ENCODE peak calls at places on chromosome 13, in five cellular contexts. One of them, this sample, is unnamed.

GRCh38 chr13:62207388-62207787 is 791.7 kb upstream of the PCDH20 start:
- DNase-seq in DND-41: no peak
- DNase-seq in K562: no peak
- DNase-seq in PC-3: no peak
- DNase-seq in astrocyte: no peak
- DNase-seq in this sample: no peak

GRCh38 chr13:78680611-78681010 is 21.7 kb upstream of the OBI1 start:
- DNase-seq in DND-41: no peak
- DNase-seq in K562: no peak
- DNase-seq in PC-3: peak; percentile 7
- DNase-seq in astrocyte: no peak
- DNase-seq in this sample: no peak

GRCh38 chr13:41588899-41589298 is 131.5 kb downstream of the RGCC start:
- DNase-seq in DND-41: no peak
- DNase-seq in K562: peak; percentile 65
- DNase-seq in PC-3: peak; percentile 86
- DNase-seq in astrocyte: peak; percentile 95
- DNase-seq in this sample: peak; percentile 94

GRCh38 chr13:42807866-42808265 is 26.5 kb downstream of the FAM216B start:
- DNase-seq in DND-41: no peak
- DNase-seq in K562: no peak
- DNase-seq in PC-3: peak; percentile 78
- DNase-seq in astrocyte: peak; percentile 25
- DNase-seq in this sample: peak; percentile 82

GRCh38 chr13:84121456-84121855 is 239.2 kb upstream of the SLITRK1 start:
- DNase-seq in DND-41: no peak
- DNase-seq in K562: no peak
- DNase-seq in PC-3: no peak
- DNase-seq in astrocyte: peak; percentile 4
- DNase-seq in this sample: no peak

GRCh38 chr13:63288576-63288975 is 1872.9 kb upstream of the PCDH20 start:
- DNase-seq in DND-41: no peak
- DNase-seq in K562: no peak
- DNase-seq in PC-3: no peak
- DNase-seq in astrocyte: peak; percentile 44
- DNase-seq in this sample: no peak

GRCh38 chr13:31072041-31072440 is 89.7 kb downstream of the HSPH1 start:
- DNase-seq in DND-41: no peak
- DNase-seq in K562: no peak
- DNase-seq in PC-3: no peak
- DNase-seq in astrocyte: peak; percentile 27
- DNase-seq in this sample: peak; percentile 60

GRCh38 chr13:111909971-111910671 is 156.8 kb upstream of the SOX1 start:
- DNase-seq in DND-41: no peak
- DNase-seq in K562: no peak
- DNase-seq in PC-3: no peak
- DNase-seq in astrocyte: no peak
- DNase-seq in this sample: no peak

GRCh38 chr13:101393140-101393539 is 23.2 kb downstream of the NALCN start:
- DNase-seq in DND-41: no peak
- DNase-seq in K562: no peak
- DNase-seq in PC-3: no peak
- DNase-seq in astrocyte: no peak
- DNase-seq in this sample: no peak

GRCh38 chr13:25847635-25848616 is 203.9 kb downstream of the SHISA2 start:
- DNase-seq in DND-41: peak; percentile 39
- DNase-seq in K562: no peak
- DNase-seq in PC-3: no peak
- DNase-seq in astrocyte: no peak
- DNase-seq in this sample: no peak

GRCh38 chr13:41458187-41458938 is 1.0 kb downstream of the RGCC start:
- DNase-seq in DND-41: no peak
- DNase-seq in K562: peak; percentile 70
- DNase-seq in PC-3: peak; percentile 15
- DNase-seq in astrocyte: peak; percentile 14
- DNase-seq in this sample: peak; percentile 75

GRCh38 chr13:101382701-101383100 is 33.6 kb downstream of the NALCN start:
- DNase-seq in DND-41: no peak
- DNase-seq in K562: no peak
- DNase-seq in PC-3: no peak
- DNase-seq in astrocyte: no peak
- DNase-seq in this sample: no peak

GRCh38 chr13:43730642-43731041 is 56.1 kb downstream of the ENOX1 start:
- DNase-seq in DND-41: no peak
- DNase-seq in K562: no peak
- DNase-seq in PC-3: no peak
- DNase-seq in astrocyte: no peak
- DNase-seq in this sample: peak; percentile 66

GRCh38 chr13:97429681-97430081 is 4.3 kb upstream of the RAP2A start:
- DNase-seq in DND-41: no peak
- DNase-seq in K562: no peak
- DNase-seq in PC-3: no peak
- DNase-seq in astrocyte: peak; percentile 52
- DNase-seq in this sample: peak; percentile 88

GRCh38 chr13:65656740-65657329 is 1573.3 kb downstream of the PCDH9 start:
- DNase-seq in DND-41: no peak
- DNase-seq in K562: no peak
- DNase-seq in PC-3: peak; percentile 37
- DNase-seq in astrocyte: peak; percentile 3
- DNase-seq in this sample: peak; percentile 6

GRCh38 chr13:26010487-26011207 is 41.2 kb downstream of the SHISA2 start:
- DNase-seq in DND-41: no peak
- DNase-seq in K562: no peak
- DNase-seq in PC-3: no peak
- DNase-seq in astrocyte: no peak
- DNase-seq in this sample: no peak

GRCh38 chr13:112688560-112689497 is 1.0 kb upstream of the ATP11A start:
- DNase-seq in DND-41: peak; percentile 45
- DNase-seq in K562: peak; percentile 47
- DNase-seq in PC-3: no peak
- DNase-seq in astrocyte: no peak
- DNase-seq in this sample: peak; percentile 46

GRCh38 chr13:36029171-36029570 is 102.0 kb downstream of the DCLK1 start:
- DNase-seq in DND-41: no peak
- DNase-seq in K562: no peak
- DNase-seq in PC-3: peak; percentile 68
- DNase-seq in astrocyte: peak; percentile 73
- DNase-seq in this sample: peak; percentile 14

GRCh38 chr13:114121496-114122466 is 10.6 kb downstream of the RASA3 start:
- DNase-seq in DND-41: no peak
- DNase-seq in K562: no peak
- DNase-seq in PC-3: no peak
- DNase-seq in astrocyte: no peak
- DNase-seq in this sample: no peak

GRCh38 chr13:50257646-50258045 is 242.4 kb downstream of the KCNRG start:
- DNase-seq in DND-41: peak; percentile 16
- DNase-seq in K562: no peak
- DNase-seq in PC-3: no peak
- DNase-seq in astrocyte: no peak
- DNase-seq in this sample: no peak

GRCh38 chr13:110915874-110916670 is 1.2 kb upstream of the ANKRD10 start:
- DNase-seq in DND-41: no peak
- DNase-seq in K562: no peak
- DNase-seq in PC-3: peak; percentile 31
- DNase-seq in astrocyte: peak; percentile 76
- DNase-seq in this sample: peak; percentile 90

GRCh38 chr13:35514166-35514565 is 37.7 kb upstream of the MAB21L1 start:
- DNase-seq in DND-41: no peak
- DNase-seq in K562: no peak
- DNase-seq in PC-3: no peak
- DNase-seq in astrocyte: no peak
- DNase-seq in this sample: no peak

GRCh38 chr13:20353973-20354372 is 121.9 kb upstream of the GJB6 start:
- DNase-seq in DND-41: no peak
- DNase-seq in K562: no peak
- DNase-seq in PC-3: peak; percentile 74
- DNase-seq in astrocyte: peak; percentile 62
- DNase-seq in this sample: peak; percentile 81

GRCh38 chr13:48066310-48066989 is 28.5 kb downstream of the MED4 start:
- DNase-seq in DND-41: peak; percentile 71
- DNase-seq in K562: peak; percentile 26
- DNase-seq in PC-3: no peak
- DNase-seq in astrocyte: peak; percentile 12
- DNase-seq in this sample: peak; percentile 10

GRCh38 chr13:80695841-80696240 is 354.9 kb upstream of the SPRY2 start:
- DNase-seq in DND-41: no peak
- DNase-seq in K562: no peak
- DNase-seq in PC-3: no peak
- DNase-seq in astrocyte: no peak
- DNase-seq in this sample: no peak

GRCh38 chr13:28579334-28579733 is 79.6 kb upstream of the POMP start:
- DNase-seq in DND-41: no peak
- DNase-seq in K562: no peak
- DNase-seq in PC-3: no peak
- DNase-seq in astrocyte: no peak
- DNase-seq in this sample: no peak

GRCh38 chr13:34967851-34968562 is 25.9 kb downstream of the NBEA start:
- DNase-seq in DND-41: no peak
- DNase-seq in K562: no peak
- DNase-seq in PC-3: peak; percentile 51
- DNase-seq in astrocyte: peak; percentile 67
- DNase-seq in this sample: no peak

GRCh38 chr13:28320884-28321574 is 173.9 kb downstream of the FLT1 start:
- DNase-seq in DND-41: no peak
- DNase-seq in K562: no peak
- DNase-seq in PC-3: peak; percentile 19
- DNase-seq in astrocyte: no peak
- DNase-seq in this sample: no peak

DNA sequence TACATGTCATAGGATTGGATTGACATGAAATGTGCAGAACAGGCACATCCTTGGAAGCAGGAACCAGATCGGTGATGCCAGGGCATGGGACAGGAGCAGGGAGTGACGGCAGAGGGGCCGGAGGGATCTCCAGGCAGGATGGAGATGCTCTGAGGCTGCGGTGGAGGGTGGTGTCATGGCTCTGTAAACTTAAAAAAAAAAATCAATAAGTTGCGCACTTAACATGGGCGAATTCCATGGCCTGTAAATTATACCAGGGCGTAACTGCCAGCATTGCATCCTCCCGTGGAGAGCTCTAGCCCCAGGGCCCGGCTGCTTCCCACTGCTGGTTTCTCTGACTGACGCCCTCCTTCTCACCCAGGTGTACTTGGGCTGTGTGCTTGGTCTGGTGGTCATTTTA is 8.7 kb downstream of the ATP12A start:
- DNase-seq in DND-41: no peak
- DNase-seq in K562: no peak
- DNase-seq in PC-3: no peak
- DNase-seq in astrocyte: no peak
- DNase-seq in this sample: no peak
- H2AFZ ChIP-seq in DND-41: no peak overlapping the region
- H2AFZ ChIP-seq in K562: no peak overlapping the region
- H2AFZ ChIP-seq in PC-3: no peak overlapping the region
- H2AFZ ChIP-seq in astrocyte: no peak overlapping the region
- H2AFZ ChIP-seq in this sample: no peak overlapping the region

GRCh38 chr13:45310341-45311138 is 30.4 kb downstream of the TPT1 start:
- DNase-seq in DND-41: no peak
- DNase-seq in K562: no peak
- DNase-seq in PC-3: no peak
- DNase-seq in astrocyte: no peak
- DNase-seq in this sample: no peak
- H2AFZ ChIP-seq in DND-41: no peak overlapping the region
- H2AFZ ChIP-seq in K562: peak overlapping the region; percentile 28
- H2AFZ ChIP-seq in PC-3: peak overlapping the region; percentile 89
- H2AFZ ChIP-seq in astrocyte: peak overlapping the region; percentile 3
- H2AFZ ChIP-seq in this sample: no peak overlapping the region

GRCh38 chr13:52846567-52847321 is 1.7 kb downstream of the PCDH8 start:
- DNase-seq in DND-41: no peak
- DNase-seq in K562: no peak
- DNase-seq in PC-3: no peak
- DNase-seq in astrocyte: peak; percentile 10
- DNase-seq in this sample: peak; percentile 55
- H2AFZ ChIP-seq in DND-41: no peak overlapping the region
- H2AFZ ChIP-seq in K562: no peak overlapping the region
- H2AFZ ChIP-seq in PC-3: no peak overlapping the region
- H2AFZ ChIP-seq in astrocyte: peak overlapping the region; percentile 1
- H2AFZ ChIP-seq in this sample: no peak overlapping the region

DNA sequence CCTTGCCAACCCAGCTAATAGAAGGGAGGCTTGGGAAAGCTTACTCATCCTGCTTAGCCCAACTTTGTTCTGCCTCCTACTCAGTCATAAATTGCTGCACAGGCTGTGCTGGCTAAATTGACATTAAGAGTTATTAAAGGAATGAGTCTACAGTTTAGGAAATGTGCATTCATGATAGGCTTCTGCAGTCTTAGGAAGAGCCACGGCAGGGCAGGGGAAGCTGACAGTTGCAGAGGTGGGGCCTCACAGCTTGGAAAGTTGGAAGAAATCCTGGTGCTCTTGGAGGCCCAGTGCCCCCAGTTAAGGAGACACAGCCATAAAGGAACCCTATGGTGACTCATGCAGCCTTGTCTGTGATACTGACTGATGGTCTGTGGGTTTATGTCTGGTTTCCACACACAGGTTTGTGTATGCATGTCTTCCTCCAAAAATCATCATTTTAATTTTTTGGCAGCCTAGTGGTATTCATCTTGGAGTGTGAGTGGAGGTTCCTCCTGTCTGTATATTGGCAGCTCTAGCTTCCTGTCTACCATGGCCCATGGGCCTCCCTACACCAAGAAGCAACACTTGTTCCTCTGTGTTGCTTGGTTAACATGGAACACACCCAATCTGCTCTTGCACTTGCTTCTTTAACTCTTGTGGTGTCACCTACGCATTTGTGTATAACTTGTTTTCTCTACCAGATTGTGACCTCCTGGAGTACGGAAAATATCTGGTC is 135.0 kb upstream of the KL start:
- DNase-seq in DND-41: no peak
- DNase-seq in K562: no peak
- DNase-seq in PC-3: peak; percentile 33
- DNase-seq in astrocyte: peak; percentile 98
- DNase-seq in this sample: peak; percentile 93
- H2AFZ ChIP-seq in DND-41: no peak overlapping the region
- H2AFZ ChIP-seq in K562: no peak overlapping the region
- H2AFZ ChIP-seq in PC-3: no peak overlapping the region
- H2AFZ ChIP-seq in astrocyte: no peak overlapping the region
- H2AFZ ChIP-seq in this sample: peak overlapping the region; percentile 47